ENCODE peak calls at places on chromosomes 1 and 21, in four cellular contexts. N, L, W and H are unnamed samples.

GRCh38 chr1:94055459-94056122 is 65.4 kb downstream of the ABCA4 start:
- DNase-seq in N (no peak), W (peak; percentile 48), L (no peak), H (peak; percentile 26)

GRCh38 chr1:230907472-230908205 is 39.3 kb upstream of the C1orf198 start:
- DNase-seq in N (no peak), W (peak; percentile 25), L (no peak), H (no peak)

GRCh38 chr1:88883156-88883555 is 8.2 kb downstream of the GTF2B start:
- DNase-seq in N (no peak), W (no peak), L (no peak), H (peak; percentile 13)

GRCh38 chr1:203643213-203644045 is 16.8 kb downstream of the ATP2B4 start:
- DNase-seq in N (no peak), W (no peak), L (no peak), H (peak; percentile 68)

GRCh38 chr1:86137458-86137857 is 19.1 kb downstream of the COL24A1 start:
- DNase-seq in L (no peak), N (no peak), W (peak; percentile 86), H (peak; percentile 92)

GRCh38 chr1:175267716-175268416 is 75.3 kb upstream of the KIAA0040 start:
- DNase-seq in L (no peak), W (peak; percentile 55), N (peak; percentile 31), H (peak; percentile 21)

GRCh38 chr21:41219498-41220207 is 51.7 kb downstream of the BACE2 start:
- DNase-seq in N (no peak), W (no peak), L (no peak), H (no peak)

GRCh38 chr21:31848339-31848985 is 24.4 kb upstream of the HUNK start:
- DNase-seq in L (no peak), N (no peak), W (no peak), H (no peak)

GRCh38 chr1:165632152-165632469 is 1.1 kb downstream of the MGST3 start:
- DNase-seq in L (peak; percentile 21), N (peak; percentile 65), W (no peak), H (no peak)

GRCh38 chr21:31559368-31560119 is 99.9 kb upstream of the SOD1 start:
- DNase-seq in L (peak; percentile 99), N (peak; percentile 95), W (peak; percentile 55), H (peak; percentile 90)

GRCh38 chr1:11333631-11334030 is 60.6 kb downstream of the UBIAD1 start:
- DNase-seq in W (no peak), L (no peak), N (no peak), H (no peak)

GRCh38 chr1:230877139-230877923 is 9.0 kb upstream of the C1orf198 start:
- DNase-seq in W (peak; percentile 93), L (no peak), N (no peak), H (peak; percentile 59)

GRCh38 chr21:16587141-16587570 is 857.4 kb downstream of the USP25 start:
- DNase-seq in W (peak; percentile 59), L (no peak), N (peak; percentile 75), H (peak; percentile 93)

GRCh38 chr1:175073054-175073453 is 5.4 kb downstream of the TNN start:
- DNase-seq in L (no peak), N (peak; percentile 4), W (peak; percentile 85), H (no peak)

GRCh38 chr1:235597867-235598553 is 51.6 kb downstream of the GNG4 start:
- DNase-seq in W (peak; percentile 55), L (no peak), N (peak; percentile 19), H (peak; percentile 61)
- TF ChIP-seq CTCF in W (peak; percentile 50), L (no peak), N (no peak), H (peak; percentile 57)

DNA sequence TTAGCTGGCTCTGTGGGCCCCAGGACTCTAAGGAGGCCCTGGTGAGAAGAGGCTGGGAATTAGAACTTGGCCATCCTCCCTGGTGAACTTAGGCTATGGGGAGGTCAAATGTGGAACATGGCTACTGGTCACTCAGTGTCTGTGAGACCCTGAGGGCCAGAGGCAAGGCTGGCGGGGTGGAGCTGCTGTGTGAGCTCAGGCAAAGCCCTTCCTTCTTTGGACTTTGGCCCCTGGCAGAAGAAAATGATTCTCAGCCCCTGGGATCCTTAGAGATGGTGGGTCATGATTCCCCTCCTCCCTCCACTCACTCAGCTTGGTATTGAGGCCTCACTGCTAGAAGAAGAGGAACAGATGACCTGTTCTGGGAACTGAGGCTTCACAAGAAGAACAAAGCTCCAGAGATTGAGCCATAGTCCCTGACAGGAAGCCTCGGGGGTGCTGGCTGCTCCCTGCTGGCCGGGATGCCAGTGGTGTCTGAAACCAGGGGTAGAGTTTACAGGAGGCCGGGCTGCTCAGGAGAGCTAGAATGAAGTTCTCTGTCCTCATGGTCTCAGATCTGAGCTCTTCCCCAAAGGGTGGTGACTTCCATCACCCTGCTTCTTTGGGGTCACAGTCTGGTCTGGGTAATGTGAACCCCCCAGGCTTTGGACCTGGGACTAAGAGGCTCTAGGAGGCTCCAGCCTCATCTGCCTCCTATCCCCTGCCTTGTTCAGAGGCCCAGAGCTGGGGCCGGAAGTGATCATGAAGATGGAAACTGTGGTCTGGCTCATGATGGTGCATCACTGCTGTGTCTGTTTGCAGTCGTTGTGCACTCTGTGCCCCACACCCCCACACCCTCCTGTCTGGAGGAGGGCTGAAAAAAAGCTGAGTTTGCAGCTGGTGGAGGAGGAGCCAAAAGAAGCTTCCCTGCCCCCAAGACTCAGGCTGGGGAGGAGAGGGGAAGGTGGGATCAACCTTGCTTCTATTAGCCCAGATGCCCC is 905 bp downstream of the BTBD19 start:
- DNase-seq in W (peak; percentile 85), N (peak; percentile 77), L (no peak), H (peak; percentile 81)
- TF ChIP-seq CTCF in W (peak; percentile 39), N (no peak), L (no peak), H (peak; percentile 20)

GRCh38 chr1:23645338-23645737 is 46.3 kb upstream of the RPL11 start:
- DNase-seq in N (no peak), W (no peak), L (no peak), H (no peak)

GRCh38 chr1:23644555-23644866 is 47.1 kb upstream of the RPL11 start:
- DNase-seq in N (no peak), W (no peak), L (no peak), H (no peak)

GRCh38 chr1:23643668-23644554 is 47.7 kb upstream of the RPL11 start:
- DNase-seq in L (no peak), W (no peak), N (no peak), H (no peak)

GRCh38 chr1:23646571-23646970 is 45.0 kb upstream of the RPL11 start:
- DNase-seq in L (no peak), W (no peak), N (no peak), H (no peak)

DNA sequence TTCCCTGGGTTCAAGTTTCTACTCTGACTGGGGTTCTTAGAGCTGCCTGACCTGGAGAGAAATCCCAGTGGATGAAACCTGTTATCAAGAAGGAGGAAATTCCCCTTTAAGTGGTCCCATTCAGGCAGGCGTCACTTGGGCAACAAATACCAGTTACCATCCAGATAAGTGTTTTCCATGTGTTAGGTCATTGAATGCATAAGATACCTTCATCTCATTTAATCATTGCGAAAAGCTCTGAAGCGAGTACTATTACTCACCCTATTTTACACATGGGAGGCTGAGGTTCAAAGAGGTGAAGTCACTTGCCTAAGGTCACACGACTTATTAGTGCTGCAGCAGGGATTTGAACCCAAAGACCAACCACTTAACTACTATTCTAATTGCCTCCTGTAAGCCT is 45.5 kb upstream of the RPL11 start:
- DNase-seq in N (no peak), L (no peak), W (no peak), H (no peak)
- TF ChIP-seq CTCF in N (no peak), L (no peak), W (no peak), H (no peak)

GRCh38 chr1:116844775-116845174 is 64.9 kb upstream of the PTGFRN start:
- DNase-seq in N (no peak), W (no peak), L (no peak), H (no peak)

GRCh38 chr1:116847175-116847574 is 62.5 kb upstream of the PTGFRN start:
- DNase-seq in W (no peak), L (no peak), N (no peak), H (no peak)

GRCh38 chr1:116847688-116848531 is 61.8 kb upstream of the PTGFRN start:
- DNase-seq in W (peak; percentile 82), N (no peak), L (no peak), H (peak; percentile 73)

GRCh38 chr1:116841569-116842364 is 67.9 kb upstream of the PTGFRN start:
- DNase-seq in N (no peak), L (no peak), W (no peak), H (no peak)

GRCh38 chr1:116842654-116843053 is 67.1 kb upstream of the PTGFRN start:
- DNase-seq in W (peak; percentile 27), L (no peak), N (no peak), H (no peak)
- TF ChIP-seq CTCF in W (peak; percentile 41), L (no peak), N (no peak), H (peak; percentile 2)

GRCh38 chr1:6750490-6750889 is 34.8 kb upstream of the CAMTA1 start:
- DNase-seq in N (no peak), W (no peak), L (no peak), H (no peak)
- TF ChIP-seq CTCF in N (no peak), W (no peak), L (no peak), H (no peak)

GRCh38 chr1:183237046-183237445 is 51.0 kb downstream of the LAMC2 start:
- DNase-seq in L (no peak), N (no peak), W (peak; percentile 21), H (no peak)

GRCh38 chr1:183239793-183240625 is 53.9 kb downstream of the LAMC2 start:
- DNase-seq in N (no peak), L (no peak), W (peak; percentile 25), H (no peak)

GRCh38 chr1:183241446-183241845 is 55.4 kb downstream of the LAMC2 start:
- DNase-seq in N (no peak), W (peak; percentile 89), L (no peak), H (peak; percentile 53)

GRCh38 chr1:183238071-183238470 is 52.0 kb downstream of the LAMC2 start:
- DNase-seq in L (no peak), N (no peak), W (peak; percentile 58), H (peak; percentile 43)

DNA sequence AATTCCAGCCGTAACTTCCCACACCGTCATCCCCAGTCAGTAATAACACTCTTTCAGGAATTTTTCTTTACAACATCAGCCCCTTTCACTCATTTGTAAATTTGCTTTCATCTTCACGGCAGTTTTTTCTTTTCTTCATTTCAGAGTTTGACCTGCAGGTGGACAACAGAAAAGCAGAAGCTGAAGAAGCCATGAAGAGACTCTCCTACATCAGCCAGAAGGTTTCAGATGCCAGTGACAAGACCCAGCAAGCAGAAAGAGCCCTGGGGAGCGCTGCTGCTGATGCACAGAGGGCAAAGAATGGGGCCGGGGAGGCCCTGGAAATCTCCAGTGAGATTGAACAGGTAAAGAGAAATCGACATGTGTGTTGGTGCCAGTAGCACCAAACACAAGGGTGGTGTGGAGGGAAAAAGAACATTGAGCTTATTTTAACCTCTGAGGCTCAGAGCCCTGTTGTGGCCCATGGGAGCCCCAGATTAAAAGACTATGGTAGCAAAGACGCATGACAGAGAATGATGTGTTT is 53.2 kb downstream of the LAMC2 start:
- DNase-seq in W (no peak), N (no peak), L (no peak), H (no peak)
- TF ChIP-seq CTCF in W (no peak), N (no peak), L (no peak), H (no peak)